ENCODE peak calls at places on chromosome 9, in nine cellular contexts. K is RWPE1, Y is ovary, V is colonic mucosa, P is HFF-Myc, M is A549, X is sigmoid colon, R is GM10248, W is GM20000. S is an unnamed sample.

GRCh38 chr9:10059044-10059443 is 553.8 kb downstream of the PTPRD start:
- DNase-seq in K (peak), Y (no peak), V (no peak), P (peak), M (no peak), X (no peak), R (no peak), W (no peak), S (peak)

GRCh38 chr9:26191711-26192110 is 513.5 kb upstream of the TUSC1 start:
- DNase-seq in K (no peak), Y (no peak), V (no peak), P (no peak), M (no peak), X (no peak), R (no peak), W (no peak), S (no peak)

GRCh38 chr9:73684601-73685000 is 532.9 kb downstream of the ANXA1 start:
- DNase-seq in K (peak), Y (no peak), V (no peak), P (no peak), M (no peak), X (no peak), R (no peak), W (no peak), S (peak)

GRCh38 chr9:5438301-5439162 is 807 bp upstream of the PLGRKT start:
- DNase-seq in K (no peak), Y (peak), V (peak), P (no peak), M (no peak), X (no peak), R (peak), W (peak), S (no peak)

GRCh38 chr9:40925149-40925548 is 203.3 kb downstream of the FOXD4L6 start:
- DNase-seq in K (no peak), Y (no peak), V (no peak), P (no peak), M (no peak), X (no peak), R (no peak), W (no peak), S (no peak)

GRCh38 chr9:93231121-93231694 is 47.3 kb downstream of the WNK2 start:
- DNase-seq in K (no peak), Y (no peak), V (peak), P (no peak), M (no peak), X (no peak), R (no peak), W (no peak), S (no peak)

GRCh38 chr9:96875460-96876142 is 21.3 kb upstream of the ZNF782 start:
- DNase-seq in K (peak), Y (no peak), V (peak), P (no peak), M (peak), X (no peak), R (peak), W (peak), S (peak)

GRCh38 chr9:131622536-131622935 is 77.2 kb downstream of the PRRT1B start:
- DNase-seq in K (no peak), Y (no peak), V (no peak), P (no peak), M (no peak), X (no peak), R (peak), W (peak), S (no peak)

GRCh38 chr9:33350310-33350709 is 52.1 kb downstream of the AQP7 start:
- DNase-seq in K (peak), Y (no peak), V (no peak), P (peak), M (peak), X (no peak), R (no peak), W (no peak), S (peak)

GRCh38 chr9:110303136-110303535 is 34.5 kb downstream of the TXNDC8 start:
- DNase-seq in K (no peak), Y (no peak), V (no peak), P (no peak), M (no peak), X (no peak), R (no peak), W (no peak), S (peak)

GRCh38 chr9:126211441-126212074 is 115.1 kb upstream of the MVB12B start:
- DNase-seq in K (no peak), Y (no peak), V (no peak), P (no peak), M (no peak), X (no peak), R (no peak), W (no peak), S (no peak)

GRCh38 chr9:122468735-122469134 is 9.0 kb downstream of the OR1J1 start:
- DNase-seq in K (no peak), Y (no peak), V (no peak), P (no peak), M (no peak), X (no peak), R (no peak), W (no peak), S (peak)

GRCh38 chr9:122464633-122465567 is 12.8 kb downstream of the OR1J1 start:
- DNase-seq in K (peak), Y (peak), V (peak), P (peak), M (peak), X (peak), R (peak), W (peak), S (peak)

GRCh38 chr9:122463828-122464632 is 13.7 kb downstream of the OR1J1 start:
- DNase-seq in K (no peak), Y (no peak), V (no peak), P (no peak), M (no peak), X (no peak), R (no peak), W (peak), S (no peak)
- TF ChIP-seq CTCF in K (peak), Y (no peak), V (no peak), P (peak), M (no peak), X (no peak), R (peak), W (peak), S (peak)

DNA sequence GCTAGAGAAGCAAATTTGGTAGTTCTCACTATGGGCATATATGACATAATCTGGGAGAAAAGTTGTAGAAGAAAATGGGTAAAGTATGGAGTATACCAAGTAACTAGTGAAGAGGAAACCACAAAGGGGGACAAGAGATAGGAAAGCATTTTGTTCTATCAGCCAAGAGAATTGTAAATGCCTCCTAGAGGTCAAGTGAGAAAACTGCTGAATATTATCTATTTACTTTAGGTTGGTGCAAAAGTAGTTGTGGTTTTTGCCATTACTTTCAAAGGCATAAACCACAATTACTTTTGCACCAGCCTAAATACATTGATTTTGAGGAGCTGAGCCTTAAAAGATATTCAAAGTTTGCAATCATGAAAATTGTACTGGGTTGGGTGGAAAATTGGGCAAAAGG is 126.7 kb upstream of the GRHPR start:
- DNase-seq in K (no peak), Y (no peak), V (no peak), P (no peak), M (peak), X (no peak), R (no peak), W (no peak), S (no peak)
- TF ChIP-seq CTCF in K (peak), Y (no peak), V (no peak), P (no peak), M (peak), X (no peak), R (peak), W (no peak), S (no peak)

GRCh38 chr9:18194316-18194715 is 279.6 kb upstream of the ADAMTSL1 start:
- DNase-seq in K (no peak), Y (no peak), V (no peak), P (no peak), M (no peak), X (no peak), R (no peak), W (no peak), S (no peak)
- TF ChIP-seq CTCF in K (no peak), Y (no peak), V (no peak), P (no peak), M (no peak), X (no peak), R (no peak), W (no peak), S (no peak)

GRCh38 chr9:78963911-78964310 is 607.9 kb upstream of the TLE4 start:
- DNase-seq in K (no peak), Y (no peak), V (no peak), P (no peak), M (no peak), X (no peak), R (no peak), W (no peak), S (no peak)

GRCh38 chr9:78954286-78954685 is 617.5 kb upstream of the TLE4 start:
- DNase-seq in K (no peak), Y (no peak), V (no peak), P (no peak), M (no peak), X (no peak), R (no peak), W (no peak), S (peak)

GRCh38 chr9:78962186-78962585 is 609.6 kb upstream of the TLE4 start:
- DNase-seq in K (no peak), Y (no peak), V (no peak), P (no peak), M (no peak), X (no peak), R (no peak), W (no peak), S (no peak)

GRCh38 chr9:78958887-78959286 is 612.9 kb upstream of the TLE4 start:
- DNase-seq in K (no peak), Y (no peak), V (no peak), P (no peak), M (no peak), X (no peak), R (no peak), W (no peak), S (no peak)
- TF ChIP-seq CTCF in K (no peak), Y (no peak), V (no peak), P (peak), M (no peak), X (no peak), R (no peak), W (no peak), S (no peak)

GRCh38 chr9:72290311-72290710 is 74.7 kb downstream of the ZFAND5 start:
- DNase-seq in K (no peak), Y (no peak), V (no peak), P (no peak), M (no peak), X (no peak), R (no peak), W (no peak), S (no peak)

GRCh38 chr9:72292874-72293607 is 72.0 kb downstream of the ZFAND5 start:
- DNase-seq in K (no peak), Y (no peak), V (peak), P (no peak), M (peak), X (no peak), R (no peak), W (no peak), S (peak)

GRCh38 chr9:72294952-72295351 is 70.1 kb downstream of the ZFAND5 start:
- DNase-seq in K (no peak), Y (no peak), V (peak), P (no peak), M (peak), X (no peak), R (no peak), W (no peak), S (no peak)

GRCh38 chr9:72297516-72297915 is 67.5 kb downstream of the ZFAND5 start:
- DNase-seq in K (no peak), Y (no peak), V (no peak), P (no peak), M (no peak), X (no peak), R (no peak), W (no peak), S (no peak)

GRCh38 chr9:72292184-72292787 is 72.7 kb downstream of the ZFAND5 start:
- DNase-seq in K (no peak), Y (no peak), V (no peak), P (no peak), M (peak), X (no peak), R (peak), W (peak), S (no peak)
- TF ChIP-seq CTCF in K (peak), Y (peak), V (peak), P (peak), M (peak), X (peak), R (peak), W (peak), S (peak)

S was measured in foreskin fibroblast.